ENCODE peak calls at places on chromosomes 11 and 22, in ten cellular contexts. One of them, this sample, is unnamed.

GRCh38 chr11:62182147-62182869 is 7.7 kb upstream of the SCGB1D1 start:
- DNase-seq in heart left ventricle: no peak
- DNase-seq in kidney tubule cell: no peak
- DNase-seq in activated CD4-positive, CD25-positive, alpha-beta regulatory T cell: no peak
- DNase-seq in sigmoid colon: no peak
- DNase-seq in cardiac muscle cell: no peak
- DNase-seq in keratinocyte: no peak
- DNase-seq in right cardiac atrium: no peak
- DNase-seq in bronchial epithelial cell: no peak
- DNase-seq in stimulated activated CD4-positive, alpha-beta T cell treated with anti-CD3 and anti-CD28 coated beads, Interleukin-4, amount 100 ng/mL, for 48 hours: no peak
- DNase-seq in this sample: no peak

GRCh38 chr11:63869686-63870085 is 30.8 kb downstream of the MARK2 start:
- DNase-seq in heart left ventricle: no peak
- DNase-seq in kidney tubule cell: no peak
- DNase-seq in activated CD4-positive, CD25-positive, alpha-beta regulatory T cell: no peak
- DNase-seq in sigmoid colon: no peak
- DNase-seq in cardiac muscle cell: no peak
- DNase-seq in keratinocyte: no peak
- DNase-seq in right cardiac atrium: no peak
- DNase-seq in bronchial epithelial cell: no peak
- DNase-seq in stimulated activated CD4-positive, alpha-beta T cell treated with anti-CD3 and anti-CD28 coated beads, Interleukin-4, amount 100 ng/mL, for 48 hours: no peak
- DNase-seq in this sample: no peak

GRCh38 chr11:68040121-68040956 is 1.5 kb downstream of the TCIRG1 start:
- DNase-seq in heart left ventricle: peak
- DNase-seq in kidney tubule cell: peak
- DNase-seq in activated CD4-positive, CD25-positive, alpha-beta regulatory T cell: peak
- DNase-seq in sigmoid colon: peak
- DNase-seq in cardiac muscle cell: peak
- DNase-seq in keratinocyte: no peak
- DNase-seq in right cardiac atrium: peak
- DNase-seq in bronchial epithelial cell: peak
- DNase-seq in stimulated activated CD4-positive, alpha-beta T cell treated with anti-CD3 and anti-CD28 coated beads, Interleukin-4, amount 100 ng/mL, for 48 hours: peak
- DNase-seq in this sample: no peak

GRCh38 chr11:44963948-44964347 is 13.3 kb upstream of the TP53I11 start:
- DNase-seq in heart left ventricle: no peak
- DNase-seq in kidney tubule cell: no peak
- DNase-seq in activated CD4-positive, CD25-positive, alpha-beta regulatory T cell: no peak
- DNase-seq in sigmoid colon: no peak
- DNase-seq in cardiac muscle cell: no peak
- DNase-seq in keratinocyte: no peak
- DNase-seq in right cardiac atrium: no peak
- DNase-seq in bronchial epithelial cell: no peak
- DNase-seq in stimulated activated CD4-positive, alpha-beta T cell treated with anti-CD3 and anti-CD28 coated beads, Interleukin-4, amount 100 ng/mL, for 48 hours: no peak
- DNase-seq in this sample: no peak

GRCh38 chr11:86637976-86638375 is 34.4 kb downstream of the ME3 start:
- DNase-seq in heart left ventricle: no peak
- DNase-seq in kidney tubule cell: peak
- DNase-seq in activated CD4-positive, CD25-positive, alpha-beta regulatory T cell: no peak
- DNase-seq in sigmoid colon: no peak
- DNase-seq in cardiac muscle cell: no peak
- DNase-seq in keratinocyte: no peak
- DNase-seq in right cardiac atrium: no peak
- DNase-seq in bronchial epithelial cell: no peak
- DNase-seq in stimulated activated CD4-positive, alpha-beta T cell treated with anti-CD3 and anti-CD28 coated beads, Interleukin-4, amount 100 ng/mL, for 48 hours: no peak
- DNase-seq in this sample: peak

GRCh38 chr11:118705111-118705741 is 25.8 kb upstream of the TREH start:
- DNase-seq in heart left ventricle: peak
- DNase-seq in kidney tubule cell: no peak
- DNase-seq in activated CD4-positive, CD25-positive, alpha-beta regulatory T cell: no peak
- DNase-seq in sigmoid colon: no peak
- DNase-seq in cardiac muscle cell: no peak
- DNase-seq in keratinocyte: no peak
- DNase-seq in right cardiac atrium: peak
- DNase-seq in bronchial epithelial cell: no peak
- DNase-seq in stimulated activated CD4-positive, alpha-beta T cell treated with anti-CD3 and anti-CD28 coated beads, Interleukin-4, amount 100 ng/mL, for 48 hours: no peak
- DNase-seq in this sample: no peak

GRCh38 chr22:29117799-29118477 is 45.1 kb downstream of the KREMEN1 start:
- DNase-seq in heart left ventricle: no peak
- DNase-seq in kidney tubule cell: no peak
- DNase-seq in activated CD4-positive, CD25-positive, alpha-beta regulatory T cell: no peak
- DNase-seq in sigmoid colon: no peak
- DNase-seq in cardiac muscle cell: peak
- DNase-seq in keratinocyte: no peak
- DNase-seq in right cardiac atrium: no peak
- DNase-seq in bronchial epithelial cell: peak
- DNase-seq in stimulated activated CD4-positive, alpha-beta T cell treated with anti-CD3 and anti-CD28 coated beads, Interleukin-4, amount 100 ng/mL, for 48 hours: no peak
- DNase-seq in this sample: peak

GRCh38 chr11:14248577-14248976 is 110.4 kb downstream of the RRAS2 start:
- DNase-seq in heart left ventricle: no peak
- DNase-seq in kidney tubule cell: no peak
- DNase-seq in activated CD4-positive, CD25-positive, alpha-beta regulatory T cell: no peak
- DNase-seq in sigmoid colon: no peak
- DNase-seq in cardiac muscle cell: no peak
- DNase-seq in keratinocyte: no peak
- DNase-seq in right cardiac atrium: peak
- DNase-seq in bronchial epithelial cell: no peak
- DNase-seq in stimulated activated CD4-positive, alpha-beta T cell treated with anti-CD3 and anti-CD28 coated beads, Interleukin-4, amount 100 ng/mL, for 48 hours: no peak
- DNase-seq in this sample: no peak

GRCh38 chr11:119728651-119729580 is at the start of gene NECTIN1:
- DNase-seq in heart left ventricle: peak
- DNase-seq in kidney tubule cell: peak
- DNase-seq in activated CD4-positive, CD25-positive, alpha-beta regulatory T cell: peak
- DNase-seq in sigmoid colon: peak
- DNase-seq in cardiac muscle cell: peak
- DNase-seq in keratinocyte: no peak
- DNase-seq in right cardiac atrium: peak
- DNase-seq in bronchial epithelial cell: peak
- DNase-seq in stimulated activated CD4-positive, alpha-beta T cell treated with anti-CD3 and anti-CD28 coated beads, Interleukin-4, amount 100 ng/mL, for 48 hours: peak
- DNase-seq in this sample: peak

GRCh38 chr11:123157995-123158394 is 37.1 kb downstream of the CLMP start:
- DNase-seq in heart left ventricle: no peak
- DNase-seq in kidney tubule cell: no peak
- DNase-seq in activated CD4-positive, CD25-positive, alpha-beta regulatory T cell: no peak
- DNase-seq in sigmoid colon: no peak
- DNase-seq in cardiac muscle cell: no peak
- DNase-seq in keratinocyte: no peak
- DNase-seq in right cardiac atrium: no peak
- DNase-seq in bronchial epithelial cell: no peak
- DNase-seq in stimulated activated CD4-positive, alpha-beta T cell treated with anti-CD3 and anti-CD28 coated beads, Interleukin-4, amount 100 ng/mL, for 48 hours: no peak
- DNase-seq in this sample: no peak

This sample was measured in renal cortical epithelial cell.